ENCODE peak calls at places on chromosomes 6 and 20, in four cellular contexts. N, C, G and F are unnamed samples.

GRCh38 chr6:79984261-79984660 is 20.2 kb upstream of the TTK start:
- DNase-seq in G (no peak), N (no peak), C (no peak), F (no peak)

GRCh38 chr6:148736779-148737412 is 9.9 kb upstream of the UST start:
- DNase-seq in G (no peak), N (no peak), C (no peak), F (no peak)

GRCh38 chr6:165799736-165800135 is 136.7 kb upstream of the PDE10A start:
- DNase-seq in C (no peak), N (no peak), G (no peak), F (no peak)

GRCh38 chr6:74971631-74972030 is 234.2 kb downstream of the COL12A1 start:
- DNase-seq in N (peak), G (no peak), C (no peak), F (no peak)

GRCh38 chr20:36311854-36312723 is 6.0 kb downstream of the DLGAP4 start:
- DNase-seq in G (no peak), C (no peak), N (no peak), F (no peak)

GRCh38 chr6:161439093-161439492 is 165.2 kb upstream of the AGPAT4 start:
- DNase-seq in C (peak), N (peak), G (no peak), F (peak)

GRCh38 chr6:114638346-114638745 is 295.5 kb upstream of the HS3ST5 start:
- DNase-seq in G (no peak), C (no peak), N (no peak), F (no peak)

GRCh38 chr6:44538131-44538835 is 150.8 kb downstream of the CDC5L start:
- DNase-seq in C (no peak), G (no peak), N (no peak), F (no peak)

GRCh38 chr6:56459030-56459805 is 183.5 kb downstream of the DST start:
- DNase-seq in G (no peak), C (no peak), N (no peak), F (no peak)

GRCh38 chr6:26020291-26020982 is 57.8 kb downstream of the TRIM38 start:
- DNase-seq in C (peak), N (peak), G (peak), F (peak)

GRCh38 chr6:26022737-26023136 is 60.1 kb downstream of the TRIM38 start:
- DNase-seq in C (no peak), G (no peak), N (no peak), F (no peak)

GRCh38 chr6:26020983-26021349 is 58.4 kb downstream of the TRIM38 start:
- DNase-seq in N (peak), C (peak), G (peak), F (peak)

GRCh38 chr6:26022166-26022510 is 59.5 kb downstream of the TRIM38 start:
- DNase-seq in G (no peak), C (peak), N (peak), F (peak)

GRCh38 chr6:26021350-26022165 is 59.0 kb downstream of the TRIM38 start:
- DNase-seq in N (peak), C (peak), G (peak), F (peak)
- TF ChIP-seq POLR2A in N (peak), C (peak), G (peak), F (no peak)

DNA sequence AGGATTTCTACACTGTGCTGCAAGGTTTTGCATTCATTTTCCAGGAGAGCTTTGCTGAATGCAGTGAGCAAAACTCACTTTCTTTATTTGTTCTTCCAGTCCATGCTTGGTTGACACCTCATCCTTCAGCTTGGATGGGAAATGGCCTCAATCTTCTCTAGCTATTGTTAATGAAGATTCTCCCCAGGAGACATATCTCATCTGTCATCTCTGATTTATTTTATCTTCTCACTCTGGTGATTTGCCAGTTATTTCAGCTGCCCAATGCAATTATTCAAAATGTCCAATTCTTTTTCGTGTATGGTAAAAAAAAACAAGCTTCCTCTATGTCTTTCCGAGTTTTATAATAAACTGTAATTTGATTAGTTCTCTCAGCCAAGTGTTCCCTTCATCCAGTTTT is 77.9 kb upstream of the PAK5 start:
- DNase-seq in N (no peak), C (no peak), G (no peak), F (no peak)
- TF ChIP-seq POLR2A in N (no peak), C (no peak), G (no peak), F (no peak)

DNA sequence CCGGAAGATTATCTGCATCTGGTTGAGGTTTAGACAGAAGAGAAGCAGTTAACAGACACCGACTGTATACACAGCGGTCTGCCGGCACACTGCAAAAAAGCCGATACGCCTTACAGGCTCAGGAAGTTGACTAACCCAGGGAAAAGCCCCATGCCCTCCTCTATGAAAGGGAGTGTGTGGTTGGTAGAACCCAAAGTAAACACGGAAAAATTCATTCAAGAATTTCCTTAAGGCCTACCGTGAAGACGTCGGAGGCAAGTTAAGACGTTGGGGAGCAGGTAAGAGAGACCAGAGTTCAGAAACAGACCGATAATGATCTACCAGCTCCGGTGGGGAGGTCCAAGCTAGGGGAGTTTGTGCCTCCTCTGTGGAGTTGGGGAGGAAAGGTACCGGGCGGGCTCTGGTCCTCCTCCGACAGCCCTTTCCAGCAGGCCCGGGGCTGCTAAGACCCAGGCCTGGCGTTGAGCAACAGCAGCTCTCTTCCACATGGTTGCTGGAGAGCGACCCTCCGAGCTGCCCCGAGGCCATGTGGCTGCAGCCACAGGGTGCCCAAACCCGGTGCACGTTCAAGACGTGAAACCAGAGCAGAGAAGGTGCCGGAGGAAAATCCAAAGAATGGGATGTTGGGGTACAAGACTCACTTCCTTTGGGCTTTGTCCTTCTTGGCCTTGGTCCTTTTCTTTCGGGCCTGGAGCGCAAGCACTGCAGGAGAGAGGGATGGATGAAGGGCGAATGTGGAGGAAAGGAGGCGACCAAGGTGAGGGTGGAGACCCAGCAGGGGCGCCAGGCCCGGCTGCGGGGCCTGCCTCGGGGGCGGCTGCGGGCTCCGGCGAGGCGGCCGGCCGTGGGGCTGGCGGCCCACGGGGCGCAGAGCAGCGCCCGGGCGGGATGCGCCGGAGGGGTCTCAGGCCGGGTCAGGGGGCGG is 809 bp downstream of the SRPK1 start:
- DNase-seq in C (no peak), G (peak), N (peak), F (peak)
- TF ChIP-seq POLR2A in C (no peak), G (peak), N (no peak), F (no peak)

DNA sequence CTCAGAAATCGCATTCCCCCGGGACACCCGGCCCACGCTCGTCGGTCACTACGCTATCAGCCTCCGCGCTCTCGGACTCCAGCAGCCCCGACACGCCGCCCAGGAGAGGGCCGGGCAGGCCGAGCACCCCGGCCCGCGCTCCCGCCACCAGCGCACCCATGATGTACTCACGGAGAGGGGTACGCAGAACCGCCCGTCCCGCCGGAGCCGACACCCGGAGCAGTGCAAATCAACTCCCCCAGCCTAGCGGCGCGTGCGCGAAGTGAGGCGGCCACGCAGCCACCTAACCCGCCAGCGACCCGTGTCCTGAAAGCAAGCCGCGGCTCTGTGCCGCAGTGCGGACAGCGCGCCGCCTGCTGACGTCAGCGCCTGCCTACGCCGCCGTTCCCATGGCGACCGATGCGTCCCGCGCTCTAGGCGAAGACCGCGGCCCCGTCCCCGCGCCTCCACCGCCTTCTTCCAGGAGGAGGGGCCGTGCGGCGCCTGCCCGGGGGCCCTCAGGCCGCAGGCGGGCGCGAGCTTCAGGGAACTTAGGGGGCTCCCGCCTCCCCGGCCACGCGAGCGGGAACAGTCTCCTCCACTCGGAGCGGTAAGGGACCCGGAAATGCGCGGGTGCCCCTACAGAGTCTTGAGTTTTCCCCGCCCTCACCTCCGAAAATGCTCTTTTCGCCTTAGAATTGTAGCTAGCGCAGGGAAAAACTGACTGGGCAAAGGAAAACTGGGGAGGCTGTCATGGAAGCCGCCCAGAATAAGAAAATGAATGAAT is at the start of gene AHI1:
- DNase-seq in G (peak), N (peak), C (peak), F (peak)
- TF ChIP-seq POLR2A in G (peak), N (peak), C (peak), F (peak)

DNA sequence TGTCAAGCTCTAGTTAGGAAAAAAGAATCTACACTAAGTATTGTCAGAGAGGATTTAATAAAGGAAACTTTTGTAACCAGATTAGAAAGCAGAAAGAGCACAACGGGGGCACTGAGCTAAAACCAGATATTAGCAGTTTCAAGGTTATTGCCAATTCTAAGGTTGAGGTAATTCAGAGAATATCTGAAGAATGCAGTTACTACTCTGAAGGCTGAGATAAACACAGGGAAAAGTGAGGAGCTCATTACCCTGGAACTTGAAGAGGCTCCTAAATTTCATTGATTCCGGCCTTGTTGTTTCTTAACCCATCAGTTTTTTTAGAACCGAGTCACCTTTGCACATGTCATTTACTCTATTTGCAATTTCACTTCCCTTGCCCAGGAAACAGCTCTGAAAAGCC is 72.4 kb upstream of the BTBD3 start:
- DNase-seq in G (no peak), N (peak), C (no peak), F (no peak)
- TF ChIP-seq POLR2A in G (no peak), N (no peak), C (no peak), F (no peak)